ENCODE peak calls at places on chromosomes 4 and X, in ten cellular contexts. D is upper lobe of right lung, Z is pancreas, W is upper lobe of left lung, U is HFFc6, V is CD14-positive monocyte, E is H9, R is MM.1S, P is RWPE1, I is Caco-2. H is an unnamed sample.

GRCh38 chrX:154096140-154097002 is 1.1 kb downstream of the MECP2 start:
- DNase-seq in E (no peak), R (peak), D (peak), U (peak), W (no peak), V (no peak), Z (peak), I (peak), P (no peak), H (no peak)

GRCh38 chr4:177185151-177185550 is 124.5 kb upstream of the NEIL3 start:
- DNase-seq in E (no peak), V (no peak), R (no peak), I (no peak), D (no peak), U (no peak), P (no peak), Z (no peak), W (no peak), H (no peak)

GRCh38 chr4:62644372-62644771 is 1444.2 kb downstream of the ADGRL3 start:
- DNase-seq in Z (no peak), E (peak), I (peak), P (peak), R (peak), U (no peak), W (no peak), V (no peak), D (no peak), H (no peak)

GRCh38 chrX:41180194-41180902 is 95.1 kb downstream of the USP9X start:
- DNase-seq in I (peak), V (no peak), Z (peak), W (peak), P (peak), E (peak), U (peak), D (no peak), R (peak), H (peak)

GRCh38 chr4:76856183-76856969 is 41.6 kb downstream of the SOWAHB start:
- DNase-seq in I (peak), V (no peak), W (no peak), Z (no peak), R (no peak), E (no peak), D (no peak), U (peak), P (no peak), H (peak)

GRCh38 chr4:103105558-103106356 is 6.1 kb upstream of the BDH2 start:
- DNase-seq in I (no peak), P (no peak), E (no peak), V (no peak), Z (no peak), R (no peak), W (no peak), U (peak), D (no peak), H (no peak)

GRCh38 chrX:25523574-25523973 is 507.8 kb upstream of the ARX start:
- DNase-seq in V (no peak), R (no peak), Z (peak), D (no peak), W (no peak), U (no peak), E (peak), I (peak), P (peak), H (peak)

GRCh38 chr4:10590896-10591295 is 93.7 kb downstream of the CLNK start:
- DNase-seq in V (no peak), Z (no peak), W (no peak), D (no peak), E (no peak), I (no peak), R (no peak), U (peak), P (no peak), H (no peak)

GRCh38 chrX:24080670-24081069 is 25.9 kb downstream of the EIF2S3 start:
- DNase-seq in U (no peak), P (no peak), Z (no peak), R (no peak), D (no peak), E (no peak), W (no peak), I (no peak), V (no peak), H (no peak)

GRCh38 chr4:17884063-17884462 is 73.3 kb downstream of the NCAPG start:
- DNase-seq in E (no peak), D (no peak), P (no peak), U (peak), R (no peak), Z (no peak), I (no peak), V (no peak), W (no peak), H (no peak)

GRCh38 chrX:54891573-54891972 is 29.1 kb upstream of the TRO start:
- DNase-seq in R (peak), I (peak), U (peak), W (no peak), E (no peak), D (no peak), Z (peak), V (no peak), P (peak), H (no peak)

GRCh38 chrX:103063918-103064434 is at the start of gene BEX1:
- DNase-seq in I (no peak), W (no peak), Z (peak), U (no peak), R (no peak), P (peak), V (peak), D (peak), E (peak), H (peak)

GRCh38 chr4:49032440-49033161 is 46.5 kb downstream of the CWH43 start:
- DNase-seq in D (no peak), E (no peak), U (no peak), I (peak), Z (no peak), V (no peak), W (no peak), R (peak), P (peak), H (peak)

GRCh38 chrX:153953892-153954617 is 9.6 kb upstream of the RENBP start:
- DNase-seq in I (no peak), P (no peak), E (no peak), V (no peak), U (no peak), W (no peak), D (no peak), Z (no peak), R (no peak), H (no peak)

GRCh38 chr4:116180056-116180690 is 905.2 kb downstream of the TRAM1L1 start:
- DNase-seq in D (no peak), Z (no peak), V (no peak), I (no peak), P (peak), E (no peak), R (no peak), U (no peak), W (no peak), H (no peak)

GRCh38 chr4:154622598-154622997 is 10.1 kb upstream of the FGG start:
- DNase-seq in U (peak), Z (no peak), V (no peak), D (no peak), R (peak), P (peak), I (peak), W (no peak), E (no peak), H (no peak)

GRCh38 chrX:40570346-40571093 is 10.2 kb upstream of the ATP6AP2 start:
- DNase-seq in Z (no peak), U (no peak), W (no peak), E (no peak), I (no peak), P (no peak), R (no peak), V (peak), D (no peak), H (no peak)

GRCh38 chr4:85028910-85029309 is 62.4 kb upstream of the WDFY3 start:
- DNase-seq in Z (no peak), E (no peak), D (no peak), R (no peak), P (no peak), I (no peak), U (no peak), W (no peak), V (no peak), H (no peak)

GRCh38 chrX:50635162-50635561 is 164.5 kb upstream of the DGKK start:
- DNase-seq in Z (no peak), R (no peak), W (no peak), D (no peak), I (no peak), E (no peak), V (no peak), P (no peak), U (no peak), H (no peak)

GRCh38 chr4:163344147-163345050 is 707 bp downstream of the NPY5R start:
- DNase-seq in R (no peak), Z (peak), V (no peak), W (no peak), I (no peak), E (peak), D (no peak), P (no peak), U (no peak), H (peak)

DNA sequence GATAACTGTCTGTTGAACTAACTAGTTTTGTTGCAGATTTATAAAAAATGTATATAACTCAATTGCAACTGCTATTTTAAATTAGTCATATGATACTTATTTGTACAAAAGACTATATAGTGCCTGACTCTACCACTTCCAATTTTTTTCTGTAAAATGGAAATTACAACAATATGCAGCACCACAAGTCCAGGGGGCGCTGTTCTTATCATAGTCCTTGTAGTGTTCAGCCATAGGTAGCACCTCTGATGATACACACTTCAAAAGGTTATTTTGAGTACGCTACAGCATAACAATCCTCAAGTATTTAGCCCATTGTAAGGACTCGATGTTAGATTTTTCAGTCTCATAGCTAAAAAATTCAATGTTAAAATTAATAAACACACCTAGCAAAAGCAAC is 174.9 kb downstream of the CORIN start:
- DNase-seq in W (no peak), V (no peak), I (peak), U (no peak), D (no peak), P (no peak), Z (no peak), R (peak), E (no peak), H (peak)
- TF ChIP-seq CTCF in W (peak), V (peak), I (peak), U (peak), D (peak), P (no peak), Z (no peak), R (peak), E (peak), H (peak)

GRCh38 chr4:22334155-22334554 is 181.7 kb downstream of the ADGRA3 start:
- DNase-seq in I (no peak), D (no peak), W (no peak), V (no peak), Z (no peak), R (no peak), P (no peak), U (no peak), E (no peak), H (no peak)

GRCh38 chr4:22336822-22337221 is 179.0 kb downstream of the ADGRA3 start:
- DNase-seq in W (no peak), Z (no peak), P (no peak), D (no peak), I (no peak), U (no peak), R (no peak), V (no peak), E (no peak), H (no peak)

GRCh38 chr4:22338806-22339205 is 177.1 kb downstream of the ADGRA3 start:
- DNase-seq in E (no peak), W (no peak), D (no peak), V (no peak), P (no peak), U (no peak), I (no peak), R (no peak), Z (no peak), H (no peak)

GRCh38 chr4:22343606-22344005 is 172.3 kb downstream of the ADGRA3 start:
- DNase-seq in R (no peak), U (no peak), I (no peak), E (no peak), W (no peak), P (no peak), D (no peak), V (no peak), Z (no peak), H (no peak)

GRCh38 chr4:22339491-22339890 is 176.4 kb downstream of the ADGRA3 start:
- DNase-seq in Z (no peak), W (no peak), V (no peak), I (no peak), E (no peak), R (no peak), P (no peak), D (no peak), U (no peak), H (no peak)
- TF ChIP-seq CTCF in Z (no peak), W (no peak), V (no peak), I (no peak), E (no peak), R (no peak), P (no peak), D (no peak), U (no peak), H (no peak)

GRCh38 chr4:145281946-145282345 is 101.6 kb upstream of the OTUD4 start:
- DNase-seq in D (no peak), W (no peak), I (no peak), U (no peak), Z (no peak), E (no peak), V (no peak), R (no peak), P (no peak), H (no peak)

GRCh38 chr4:145279122-145279960 is 99.0 kb upstream of the OTUD4 start:
- DNase-seq in P (peak), D (no peak), W (no peak), E (no peak), V (no peak), I (no peak), R (no peak), U (peak), Z (no peak), H (no peak)

GRCh38 chr4:145281224-145281623 is 100.8 kb upstream of the OTUD4 start:
- DNase-seq in V (no peak), R (no peak), I (no peak), E (no peak), Z (no peak), D (no peak), P (no peak), U (no peak), W (no peak), H (no peak)

GRCh38 chr4:145278341-145279121 is 98.1 kb upstream of the OTUD4 start:
- DNase-seq in U (peak), R (no peak), Z (no peak), D (no peak), I (no peak), P (peak), W (no peak), E (no peak), V (no peak), H (no peak)

DNA sequence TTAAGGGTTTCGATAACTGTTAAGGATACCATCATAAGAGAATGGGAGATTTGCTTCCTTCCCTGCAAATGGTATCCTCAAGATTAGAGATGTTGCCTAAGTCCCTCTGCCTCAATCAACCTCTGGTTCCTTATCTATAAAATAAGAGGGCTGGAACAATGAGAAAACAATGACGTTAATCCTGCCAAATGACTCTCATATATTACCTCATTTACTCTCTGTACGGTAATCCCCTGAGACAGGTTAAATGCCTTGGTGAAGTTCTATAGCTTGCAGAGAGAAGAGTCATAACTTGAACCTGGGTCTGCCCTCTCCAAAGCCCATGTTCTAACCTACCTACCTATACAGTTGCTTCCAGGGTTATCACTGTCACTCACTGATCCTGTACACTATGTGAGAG is 100.2 kb upstream of the OTUD4 start:
- DNase-seq in E (no peak), V (no peak), Z (no peak), I (no peak), W (no peak), R (no peak), D (no peak), U (no peak), P (no peak), H (no peak)
- TF ChIP-seq CTCF in E (no peak), V (no peak), Z (no peak), I (no peak), W (no peak), R (no peak), D (no peak), U (no peak), P (no peak), H (no peak)

GRCh38 chrX:125205084-125205917 is 114.4 kb upstream of the TEX13C start:
- DNase-seq in E (peak), R (no peak), W (no peak), U (no peak), D (no peak), Z (peak), I (no peak), P (peak), V (no peak), H (peak)
- TF ChIP-seq CTCF in E (peak), R (no peak), W (peak), U (no peak), D (no peak), Z (no peak), I (no peak), P (peak), V (no peak), H (peak)

GRCh38 chr4:100118213-100118612 is 72.1 kb downstream of the DDIT4L start:
- DNase-seq in R (no peak), Z (no peak), I (no peak), D (no peak), E (no peak), W (no peak), P (no peak), U (peak), V (no peak), H (no peak)

GRCh38 chr4:100114909-100115308 is 75.4 kb downstream of the DDIT4L start:
- DNase-seq in W (no peak), U (no peak), V (no peak), R (no peak), Z (no peak), D (no peak), E (no peak), I (no peak), P (no peak), H (no peak)

GRCh38 chr4:100113732-100114131 is 76.5 kb downstream of the DDIT4L start:
- DNase-seq in P (no peak), W (no peak), Z (no peak), V (no peak), U (no peak), I (no peak), R (no peak), E (no peak), D (no peak), H (no peak)

DNA sequence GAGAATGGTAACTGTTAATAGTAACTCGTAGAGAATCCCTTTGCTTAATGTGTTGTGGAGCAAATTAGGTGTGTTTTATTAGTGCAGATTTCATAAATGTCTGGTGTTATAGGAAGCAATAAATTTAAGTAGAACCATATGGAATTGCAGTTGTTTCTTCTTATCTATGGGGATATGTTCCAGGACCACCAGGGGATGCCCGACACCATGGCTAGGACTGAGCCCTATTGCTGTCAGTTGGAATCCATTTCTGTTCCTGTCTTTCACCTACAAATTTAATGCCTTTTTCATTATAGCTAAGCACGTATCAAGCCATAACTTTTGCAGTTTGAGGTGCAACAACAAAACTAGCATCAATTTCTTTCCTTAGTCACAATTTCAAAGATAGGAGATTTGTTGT is 72.5 kb downstream of the DDIT4L start:
- DNase-seq in I (no peak), R (no peak), E (no peak), D (no peak), V (no peak), U (no peak), P (no peak), W (no peak), Z (no peak), H (no peak)
- TF ChIP-seq CTCF in I (no peak), R (no peak), E (no peak), D (peak), V (no peak), U (peak), P (no peak), W (no peak), Z (no peak), H (no peak)

GRCh38 chrX:113929004-113929403 is 654.9 kb upstream of the HTR2C start:
- DNase-seq in D (no peak), U (no peak), E (peak), I (peak), R (peak), P (peak), Z (no peak), W (peak), V (no peak), H (peak)
- TF ChIP-seq CTCF in D (peak), U (peak), E (peak), I (peak), R (peak), P (no peak), Z (no peak), W (peak), V (peak), H (peak)

DNA sequence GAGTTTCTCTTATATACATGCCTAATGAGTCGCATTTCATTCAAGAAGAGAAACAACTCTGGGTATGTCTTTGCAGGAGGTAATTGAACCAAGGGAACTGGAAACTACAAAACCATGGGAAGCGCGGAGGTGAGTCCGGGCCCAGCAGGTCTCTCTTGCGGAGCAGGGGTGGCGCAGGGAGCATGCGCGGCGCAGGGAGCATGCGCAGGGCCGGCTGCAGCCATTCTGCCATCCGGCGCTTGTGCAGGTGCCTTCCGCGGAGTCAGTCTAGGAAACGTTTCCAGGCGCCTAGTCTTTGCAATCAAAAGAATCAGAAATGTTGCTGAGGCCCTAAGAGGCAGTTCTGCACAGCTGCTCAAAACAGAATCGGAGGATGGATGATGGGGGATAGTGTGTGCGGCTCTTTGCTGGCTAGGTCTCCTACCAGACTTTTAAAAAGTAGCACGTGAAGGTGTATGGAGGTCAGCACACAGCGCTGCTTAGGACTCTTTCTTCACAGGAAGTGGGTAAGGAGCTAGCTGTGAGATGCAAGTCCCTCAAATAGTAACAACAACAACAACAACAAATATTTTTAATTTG is 433.8 kb upstream of the FAT1 start:
- DNase-seq in R (no peak), P (no peak), D (no peak), V (no peak), W (no peak), Z (no peak), E (no peak), I (no peak), U (no peak), H (no peak)
- TF ChIP-seq CTCF in R (no peak), P (no peak), D (no peak), V (no peak), W (no peak), Z (no peak), E (no peak), I (no peak), U (no peak), H (no peak)

GRCh38 chrX:134764202-134764785 is 106.0 kb upstream of the PLAC1 start:
- DNase-seq in V (no peak), Z (no peak), I (peak), E (no peak), D (no peak), W (no peak), R (peak), U (peak), P (peak), H (no peak)
- TF ChIP-seq CTCF in V (peak), Z (no peak), I (peak), E (peak), D (no peak), W (no peak), R (peak), U (peak), P (no peak), H (peak)